ENCODE peak calls at places on chromosomes 13 and 19, in seven cellular contexts. B is thoracic aorta, H is brain microvascular endothelial cell, F is GM10248, J is WERI-Rb-1, W is epithelial cell of esophagus, E is osteoblast. S is an unnamed sample.

GRCh38 chr19:5480427-5480836 is 25.2 kb downstream of the ZNRF4 start:
- DNase-seq in B (no peak), H (no peak), F (peak), J (peak), W (peak), E (peak), S (peak)

GRCh38 chr19:15283141-15283885 is 49.0 kb downstream of the BRD4 start:
- DNase-seq in B (peak), H (peak), F (no peak), J (no peak), W (peak), E (no peak), S (peak)

GRCh38 chr13:52785721-52786120 is 46.1 kb upstream of the CNMD start:
- DNase-seq in B (no peak), H (no peak), F (no peak), J (no peak), W (peak), E (no peak), S (no peak)

GRCh38 chr13:109665781-109666249 is 120.6 kb downstream of the IRS2 start:
- DNase-seq in B (no peak), H (no peak), F (no peak), J (no peak), W (peak), E (no peak), S (no peak)

GRCh38 chr13:40549500-40550094 is 116.8 kb downstream of the FOXO1 start:
- DNase-seq in B (no peak), H (no peak), F (no peak), J (no peak), W (no peak), E (peak), S (no peak)

GRCh38 chr19:38850976-38851621 is 1.3 kb upstream of the HNRNPL start:
- DNase-seq in B (no peak), H (no peak), F (no peak), J (peak), W (no peak), E (peak), S (peak)

GRCh38 chr19:23075031-23075733 is 41.6 kb upstream of the ZNF730 start:
- DNase-seq in B (no peak), H (peak), F (peak), J (peak), W (peak), E (peak), S (peak)

GRCh38 chr13:72774019-72774418 is 7.7 kb downstream of the DIS3 start:
- DNase-seq in B (no peak), H (no peak), F (no peak), J (no peak), W (peak), E (no peak), S (no peak)

GRCh38 chr13:52707375-52707774 is 32.2 kb downstream of the CNMD start:
- DNase-seq in B (no peak), H (no peak), F (no peak), J (no peak), W (no peak), E (no peak), S (no peak)

GRCh38 chr19:2426661-2427322 is 594 bp downstream of the TIMM13 start:
- DNase-seq in B (no peak), H (peak), F (peak), J (peak), W (peak), E (peak), S (peak)

GRCh38 chr13:99371956-99372355 is 64.8 kb upstream of the GPR183 start:
- DNase-seq in B (no peak), H (no peak), F (no peak), J (peak), W (no peak), E (no peak), S (peak)

GRCh38 chr13:47484564-47484963 is 516.5 kb downstream of the SUCLA2 start:
- DNase-seq in B (no peak), H (peak), F (no peak), J (no peak), W (peak), E (no peak), S (no peak)

GRCh38 chr13:21528616-21529015 is 69.5 kb upstream of the ZDHHC20 start:
- DNase-seq in B (no peak), H (peak), F (no peak), J (no peak), W (peak), E (peak), S (no peak)

GRCh38 chr13:106472621-106473020 is 62.8 kb downstream of the EFNB2 start:
- DNase-seq in B (no peak), H (no peak), F (no peak), J (no peak), W (peak), E (no peak), S (no peak)

GRCh38 chr19:54309811-54310210 is 3.2 kb downstream of the LILRA5 start:
- DNase-seq in B (no peak), H (no peak), F (no peak), J (no peak), W (no peak), E (no peak), S (no peak)

GRCh38 chr13:112702341-112702982 is 12.6 kb downstream of the ATP11A start:
- DNase-seq in B (no peak), H (no peak), F (no peak), J (no peak), W (no peak), E (peak), S (no peak)

GRCh38 chr19:8423821-8424223 is 10.7 kb downstream of the MARCHF2 start:
- DNase-seq in B (peak), H (peak), F (no peak), J (no peak), W (peak), E (peak), S (no peak)

GRCh38 chr13:107576430-107576829 is 638.9 kb downstream of the LIG4 start:
- DNase-seq in B (no peak), H (no peak), F (no peak), J (no peak), W (no peak), E (no peak), S (no peak)

DNA sequence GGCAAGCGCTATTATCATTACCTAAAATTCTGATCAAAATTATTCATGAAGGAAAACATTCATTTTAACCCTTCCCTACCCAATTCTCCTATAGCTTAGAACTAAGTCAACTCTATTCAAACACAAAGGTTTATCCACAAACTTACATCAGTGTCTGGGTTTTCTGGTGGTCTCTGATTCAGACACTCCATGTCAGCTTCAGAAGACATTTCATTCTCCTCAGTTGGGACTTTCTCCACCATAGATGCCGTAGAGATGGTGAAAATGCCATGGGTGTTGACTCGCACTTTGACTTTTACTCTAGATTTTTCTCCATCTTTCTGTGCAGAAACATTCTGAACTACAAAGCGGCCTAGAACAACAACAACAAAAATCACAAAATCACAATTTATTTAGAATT is 16.3 kb downstream of the HSPH1 start:
- DNase-seq in B (no peak), H (no peak), F (no peak), J (no peak), W (no peak), E (no peak), S (no peak)
- TF ChIP-seq CTCF in B (no peak), H (no peak), F (no peak), J (no peak), W (no peak), E (no peak), S (no peak)

DNA sequence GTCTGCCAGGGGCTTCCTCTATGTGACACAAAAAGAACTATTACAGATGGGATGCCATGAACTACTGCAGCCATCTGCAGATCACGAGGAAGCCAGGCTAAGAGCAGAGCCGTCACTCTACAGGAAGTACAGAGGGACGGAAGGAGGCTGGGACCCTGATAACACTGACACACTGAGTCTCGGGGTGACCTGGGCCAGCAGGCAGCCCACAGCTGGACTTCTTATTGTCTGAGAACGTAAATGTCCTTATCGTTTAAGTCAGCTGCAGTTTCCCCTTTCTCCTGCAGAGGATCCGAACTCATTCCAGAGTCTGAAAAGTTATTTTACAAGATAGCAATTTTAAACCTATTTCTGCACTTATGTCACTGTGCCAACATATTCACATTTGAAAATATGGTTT is 20.7 kb downstream of the PARP4 start:
- DNase-seq in B (no peak), H (peak), F (no peak), J (no peak), W (no peak), E (no peak), S (no peak)
- TF ChIP-seq CTCF in B (no peak), H (peak), F (no peak), J (peak), W (no peak), E (no peak), S (no peak)

GRCh38 chr19:11964496-11964857 is 363 bp upstream of the ZNF763 start:
- DNase-seq in B (no peak), H (no peak), F (no peak), J (peak), W (no peak), E (no peak), S (no peak)

GRCh38 chr19:11964858-11965645 is at the start of gene ZNF763:
- DNase-seq in B (peak), H (peak), F (peak), J (peak), W (peak), E (peak), S (peak)

DNA sequence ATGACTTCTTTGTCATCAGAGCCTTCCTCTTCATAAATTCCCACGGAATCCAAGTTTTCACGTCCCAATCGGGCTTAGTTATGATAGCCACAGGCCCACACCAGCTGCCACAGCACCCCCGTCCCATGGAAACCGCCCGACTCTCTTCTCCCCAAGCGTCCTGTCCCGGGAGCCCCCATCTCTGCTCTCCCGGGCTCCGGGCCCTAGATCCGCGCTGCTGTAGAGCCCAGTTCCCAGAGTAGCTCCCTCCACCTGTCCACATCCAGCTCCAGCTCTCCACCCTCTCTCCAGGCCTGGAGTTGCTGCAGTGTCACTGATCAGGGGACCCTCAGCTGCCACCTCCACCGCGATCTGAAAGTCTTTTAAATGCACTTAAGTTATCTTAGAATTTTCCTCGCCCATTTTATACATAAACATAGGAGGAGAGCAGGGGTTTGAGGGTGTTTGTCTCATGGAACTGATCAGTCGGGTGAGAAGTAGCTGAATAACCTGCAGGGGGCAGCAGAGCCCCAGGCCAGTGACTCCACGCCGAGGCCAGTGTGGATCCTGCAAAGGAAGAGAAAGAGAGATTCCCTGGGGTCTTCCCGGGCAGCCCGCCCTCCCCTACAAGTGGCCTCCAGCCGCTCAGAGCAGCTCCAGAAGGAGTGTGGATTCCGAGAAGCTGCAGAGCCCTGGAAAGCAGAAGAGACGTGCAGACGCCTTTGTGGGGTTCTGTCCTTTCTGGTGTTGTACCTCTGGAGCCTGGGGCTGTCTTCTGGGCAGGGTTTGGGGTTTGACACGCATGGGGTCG is 1.1 kb upstream of the ZNF763 start:
- DNase-seq in B (peak), H (peak), F (peak), J (peak), W (peak), E (peak), S (peak)
- TF ChIP-seq CTCF in B (peak), H (peak), F (peak), J (peak), W (peak), E (peak), S (peak)

DNA sequence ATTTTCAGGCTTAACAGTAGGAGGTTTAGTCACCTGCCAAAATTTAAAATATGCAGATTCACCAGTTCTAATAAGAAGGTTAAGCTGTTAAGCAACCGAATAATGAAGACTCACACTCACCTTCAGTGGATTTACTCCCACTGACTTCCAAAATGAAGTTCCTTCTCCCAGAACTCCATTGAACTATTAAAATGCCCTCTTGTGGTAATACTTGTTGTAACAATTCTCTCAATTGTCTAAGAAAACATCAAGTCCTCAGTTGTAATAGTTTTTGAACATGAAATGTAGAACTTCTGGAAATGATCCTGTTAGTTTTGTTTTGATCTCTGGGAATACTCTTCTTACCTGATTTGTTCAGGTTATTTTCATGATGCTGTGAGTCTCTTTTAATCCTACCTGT is 522.0 kb upstream of the ATXN8OS start:
- DNase-seq in B (no peak), H (no peak), F (no peak), J (no peak), W (peak), E (no peak), S (no peak)
- TF ChIP-seq CTCF in B (no peak), H (no peak), F (no peak), J (no peak), W (peak), E (no peak), S (no peak)

GRCh38 chr13:51202477-51203046 is 19.6 kb upstream of the FAM124A start:
- DNase-seq in B (no peak), H (no peak), F (no peak), J (no peak), W (no peak), E (no peak), S (no peak)

GRCh38 chr13:51211910-51212309 is 10.3 kb upstream of the FAM124A start:
- DNase-seq in B (no peak), H (no peak), F (no peak), J (no peak), W (no peak), E (no peak), S (no peak)

GRCh38 chr13:51208707-51209106 is 13.5 kb upstream of the FAM124A start:
- DNase-seq in B (no peak), H (no peak), F (no peak), J (no peak), W (no peak), E (no peak), S (no peak)

GRCh38 chr13:51212808-51213728 is 9.1 kb upstream of the FAM124A start:
- DNase-seq in B (no peak), H (no peak), F (no peak), J (no peak), W (no peak), E (no peak), S (no peak)

GRCh38 chr13:51207881-51208280 is 14.3 kb upstream of the FAM124A start:
- DNase-seq in B (no peak), H (no peak), F (no peak), J (no peak), W (no peak), E (no peak), S (no peak)
- TF ChIP-seq CTCF in B (no peak), H (no peak), F (no peak), J (no peak), W (no peak), E (no peak), S (no peak)

GRCh38 chr13:32255744-32256120 is 59.4 kb downstream of the ZAR1L start:
- DNase-seq in B (no peak), H (no peak), F (no peak), J (no peak), W (no peak), E (no peak), S (no peak)
- TF ChIP-seq CTCF in B (no peak), H (no peak), F (no peak), J (no peak), W (no peak), E (no peak), S (no peak)

GRCh38 chr19:19661675-19662251 is 1.7 kb downstream of the ATP13A1 start:
- DNase-seq in B (no peak), H (no peak), F (peak), J (peak), W (no peak), E (peak), S (peak)

GRCh38 chr19:19662344-19662743 is 1.1 kb downstream of the ATP13A1 start:
- DNase-seq in B (no peak), H (no peak), F (no peak), J (no peak), W (no peak), E (peak), S (no peak)

GRCh38 chr19:19661141-19661674 is 2.3 kb downstream of the ATP13A1 start:
- DNase-seq in B (no peak), H (no peak), F (no peak), J (no peak), W (no peak), E (peak), S (no peak)

GRCh38 chr19:19662866-19663291 is 597 bp downstream of the ATP13A1 start:
- DNase-seq in B (no peak), H (no peak), F (no peak), J (no peak), W (no peak), E (peak), S (no peak)

GRCh38 chr19:19663292-19664120 is at the start of gene ATP13A1:
- DNase-seq in B (peak), H (peak), F (peak), J (peak), W (peak), E (peak), S (peak)
- TF ChIP-seq CTCF in B (peak), H (peak), F (peak), J (no peak), W (no peak), E (no peak), S (no peak)

GRCh38 chr19:34426096-34426661 is 2.0 kb upstream of the UBA2 start:
- DNase-seq in B (no peak), H (no peak), F (no peak), J (no peak), W (no peak), E (no peak), S (no peak)

GRCh38 chr19:34430738-34431625 is 2.8 kb downstream of the UBA2 start:
- DNase-seq in B (no peak), H (peak), F (peak), J (peak), W (peak), E (peak), S (peak)

GRCh38 chr19:34429553-34429952 is 1.4 kb downstream of the UBA2 start:
- DNase-seq in B (no peak), H (no peak), F (no peak), J (no peak), W (no peak), E (no peak), S (no peak)

GRCh38 chr19:34431681-34432402 is 3.7 kb downstream of the UBA2 start:
- DNase-seq in B (no peak), H (peak), F (no peak), J (no peak), W (no peak), E (peak), S (no peak)

DNA sequence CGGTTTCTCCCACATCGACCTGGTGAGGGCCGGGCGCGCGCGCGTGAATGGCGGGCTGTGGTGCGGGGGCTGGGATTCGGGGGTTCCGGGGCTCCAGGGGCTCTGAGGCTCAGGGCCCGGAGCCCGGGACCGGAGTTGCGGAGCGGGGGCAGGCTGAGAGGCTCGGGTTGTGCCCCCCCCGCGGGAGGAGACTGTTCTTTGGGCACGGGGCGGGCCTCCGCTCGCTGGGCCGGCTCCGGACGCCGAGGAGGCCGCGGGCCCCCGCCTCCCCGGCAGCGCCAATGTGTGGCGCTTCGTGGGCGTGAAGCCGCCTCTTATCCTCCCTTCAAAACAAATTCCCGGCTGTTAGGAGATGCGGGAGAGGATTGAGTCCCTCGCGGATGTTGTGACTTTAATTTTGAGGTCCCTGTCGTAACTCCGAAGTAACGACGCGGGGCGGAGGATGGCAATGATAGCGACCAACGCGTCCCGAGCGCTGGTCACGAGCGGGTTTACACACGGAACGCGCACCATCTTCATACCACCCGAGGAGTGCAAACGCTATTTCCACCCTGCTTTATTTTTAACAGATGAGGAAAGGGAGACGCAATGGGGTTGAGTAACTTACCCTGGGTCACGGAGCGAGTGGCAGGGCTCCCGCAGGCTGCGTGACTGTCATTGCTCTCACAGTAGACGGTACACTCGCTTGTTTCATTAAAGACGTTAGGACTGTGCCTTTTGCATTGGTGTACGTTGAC is 536 bp downstream of the UBA2 start:
- DNase-seq in B (no peak), H (no peak), F (peak), J (peak), W (peak), E (peak), S (peak)
- TF ChIP-seq CTCF in B (no peak), H (no peak), F (no peak), J (no peak), W (no peak), E (no peak), S (no peak)

DNA sequence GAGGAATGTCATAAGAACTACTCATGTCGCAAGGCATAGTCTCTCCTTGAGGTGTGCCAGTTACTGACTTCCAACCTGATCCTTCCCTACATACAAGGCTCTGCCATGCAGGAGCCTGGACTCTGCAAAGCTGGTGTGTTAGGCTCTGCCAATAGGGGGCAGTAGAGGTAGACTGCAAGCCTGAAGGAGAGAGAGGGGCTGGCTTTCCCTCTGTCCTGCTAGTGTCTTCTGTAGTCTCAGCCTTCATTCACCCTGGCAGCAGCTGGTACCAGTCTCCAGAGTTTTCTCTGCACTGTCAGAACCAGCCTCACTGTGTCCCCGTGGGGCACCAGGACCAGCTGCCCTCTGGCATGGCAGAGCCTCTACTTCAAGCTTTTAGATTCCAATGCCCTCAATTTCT is 14.5 kb downstream of the SHISA2 start:
- DNase-seq in B (no peak), H (no peak), F (no peak), J (peak), W (peak), E (no peak), S (peak)
- TF ChIP-seq CTCF in B (no peak), H (peak), F (peak), J (peak), W (peak), E (peak), S (peak)